ENCODE peak calls at places on chromosomes 13 and 19, in six cellular contexts. Z is left colon; V is RWPE1; F is left ventricle myocardium inferior; G is activated gamma-delta T cell treated with anti-CD3 and anti-CD28 coated beads, Interleukin-2, amount 50 U/mL, for 16 hours; C is stimulated activated CD4-positive, alpha-beta T cell treated with anti-CD3 and anti-CD28 coated beads, TNF-alpha, amount 100 ng/mL, for 24 hours. R is an unnamed sample.

GRCh38 chr19:35938282-35939224 is 2.4 kb downstream of the LRFN3 start:
- DNase-seq in G (no peak), F (no peak), C (no peak), V (no peak), Z (no peak), R (no peak)

GRCh38 chr19:46076031-46076880 is 35.5 kb upstream of the IGFL4 start:
- DNase-seq in F (no peak), G (no peak), V (no peak), Z (no peak), C (no peak), R (no peak)

GRCh38 chr13:101449971-101450748 is 2.3 kb upstream of the ITGBL1 start:
- DNase-seq in C (no peak), Z (no peak), G (no peak), V (peak; percentile 86), F (no peak), R (no peak)

GRCh38 chr13:59458908-59459579 is 704.7 kb downstream of the DIAPH3 start:
- DNase-seq in Z (no peak), C (no peak), G (no peak), V (peak; percentile 26), F (no peak), R (no peak)

GRCh38 chr19:14554382-14554812 is 17.5 kb downstream of the NDUFB7 start:
- DNase-seq in V (no peak), G (no peak), Z (peak; percentile 49), F (no peak), C (no peak), R (no peak)

GRCh38 chr19:49145485-49146407 is 9.4 kb downstream of the HRC start:
- DNase-seq in C (peak; percentile 80), G (peak; percentile 70), V (peak; percentile 31), Z (peak; percentile 85), F (peak; percentile 84), R (peak; percentile 79)

GRCh38 chr13:36530050-36530789 is 97.9 kb downstream of the CCNA1 start:
- DNase-seq in C (no peak), V (peak; percentile 32), G (no peak), Z (no peak), F (no peak), R (no peak)

GRCh38 chr13:107023335-107023734 is 455.4 kb upstream of the ARGLU1 start:
- DNase-seq in G (no peak), C (no peak), Z (no peak), F (no peak), V (no peak), R (no peak)

GRCh38 chr13:106570354-106570822 is 2.5 kb upstream of the ARGLU1 start:
- DNase-seq in V (peak; percentile 68), F (peak; percentile 75), G (peak; percentile 45), C (peak; percentile 64), Z (peak; percentile 44), R (peak; percentile 74)

GRCh38 chr19:39183100-39183499 is 13.7 kb upstream of the NCCRP1 start:
- DNase-seq in Z (no peak), V (no peak), C (no peak), F (no peak), G (no peak), R (no peak)

GRCh38 chr13:41648314-41648935 is 191.1 kb downstream of the RGCC start:
- DNase-seq in Z (no peak), F (no peak), V (peak; percentile 9), C (no peak), G (no peak), R (no peak)

GRCh38 chr13:87122551-87122950 is 548.6 kb upstream of the SLITRK5 start:
- DNase-seq in F (no peak), G (no peak), Z (no peak), V (no peak), C (no peak), R (no peak)

GRCh38 chr19:35162471-35163326 is 8.2 kb downstream of the FXYD5 start:
- DNase-seq in Z (no peak), V (peak; percentile 67), G (no peak), F (no peak), C (no peak), R (peak; percentile 8)

GRCh38 chr19:5956323-5956722 is 21.6 kb downstream of the RANBP3 start:
- DNase-seq in Z (no peak), F (no peak), V (no peak), G (no peak), C (no peak), R (no peak)

GRCh38 chr13:52137489-52137888 is 8.6 kb upstream of the NEK5 start:
- DNase-seq in Z (no peak), C (no peak), F (no peak), G (no peak), V (no peak), R (no peak)

GRCh38 chr13:79919109-79919508 is 421.8 kb downstream of the SPRY2 start:
- DNase-seq in C (no peak), Z (no peak), V (no peak), F (no peak), G (no peak), R (no peak)

GRCh38 chr13:59398127-59398526 is 765.6 kb downstream of the DIAPH3 start:
- DNase-seq in G (no peak), C (no peak), F (no peak), Z (no peak), V (no peak), R (no peak)

GRCh38 chr13:99062593-99062992 is 84.7 kb upstream of the DOCK9 start:
- DNase-seq in F (peak; percentile 30), C (no peak), G (no peak), Z (no peak), V (peak; percentile 30), R (no peak)

GRCh38 chr19:33497151-33497777 is 24.3 kb downstream of the PEPD start:
- DNase-seq in C (no peak), V (no peak), F (no peak), G (no peak), Z (no peak), R (no peak)

GRCh38 chr13:31930901-31931522 is 100.6 kb upstream of the FRY start:
- DNase-seq in F (no peak), Z (no peak), V (no peak), G (no peak), C (no peak), R (no peak)

GRCh38 chr13:27455331-27455855 is 5.0 kb upstream of the MTIF3 start:
- DNase-seq in C (no peak), Z (no peak), F (no peak), G (no peak), V (no peak), R (no peak)

GRCh38 chr19:16836115-16836905 is 7.1 kb downstream of the SIN3B start:
- DNase-seq in F (no peak), G (no peak), C (no peak), V (no peak), Z (no peak), R (no peak)

GRCh38 chr13:30616927-30617314 is 799 bp upstream of the USPL1 start:
- DNase-seq in V (peak; percentile 69), G (peak; percentile 22), C (no peak), F (peak; percentile 45), Z (peak; percentile 66), R (peak; percentile 69)

GRCh38 chr19:7326105-7326877 is 22.4 kb upstream of the ARHGEF18 start:
- DNase-seq in F (no peak), G (no peak), Z (peak; percentile 45), V (no peak), C (no peak), R (no peak)

GRCh38 chr19:50432658-50433057 is at the start of gene MYBPC2:
- DNase-seq in C (no peak), F (no peak), V (no peak), G (no peak), Z (no peak), R (no peak)

GRCh38 chr13:51816604-51817254 is 12.8 kb upstream of the DHRS12 start:
- DNase-seq in G (no peak), V (peak; percentile 39), C (no peak), F (no peak), Z (no peak), R (no peak)

GRCh38 chr13:111666377-111666776 is 345.9 kb downstream of the TEX29 start:
- DNase-seq in Z (no peak), F (no peak), V (no peak), C (no peak), G (no peak), R (no peak)

R was measured in natural killer cell treated with Interleukin-12 subunit alpha and Interleukin-12 subunit beta and Interleukin-15 and Interleukin-18, amount 100 ng/mL, for 72 hours.